ENCODE peak calls at places on chromosomes 4 and X, in seven cellular contexts. Z is stimulated activated CD4-positive, alpha-beta T cell treated with anti-CD3 and anti-CD28 coated beads, Interleukin-2, amount 100 ng/mL, for 24 hours; O is activated CD8-positive, alpha-beta memory T cell treated with anti-CD3 and anti-CD28 coated beads, Interleukin-2, amount 50 U/mL, for 4 hours; A is astrocyte of the hippocampus; F is DMS53; Q is NCI-H2081; R is fibroblast of the conjunctiva. H is an unnamed sample.

GRCh38 chrX:149539283-149540132 is 1.3 kb upstream of the EOLA1 start:
- DNase-seq in Q (peak), O (peak), R (peak), F (peak), A (peak), Z (peak), H (peak)

GRCh38 chrX:150365051-150365952 is 2.2 kb downstream of the MAMLD1 start:
- DNase-seq in A (peak), O (peak), R (peak), Z (peak), F (peak), Q (peak), H (peak)

GRCh38 chr4:79083406-79084010 is 144.3 kb upstream of the PAQR3 start:
- DNase-seq in O (no peak), A (peak), Q (no peak), R (no peak), Z (no peak), F (no peak), H (no peak)

GRCh38 chr4:87843936-87844335 is 11.2 kb downstream of the MEPE start:
- DNase-seq in A (no peak), O (no peak), Z (no peak), F (peak), R (peak), Q (no peak), H (no peak)

GRCh38 chrX:57573754-57574153 is 18.1 kb upstream of the ZXDB start:
- DNase-seq in A (peak), O (peak), F (peak), Q (no peak), R (no peak), Z (no peak), H (peak)

GRCh38 chr4:77927991-77928925 is 65.6 kb downstream of the MRPL1 start:
- DNase-seq in R (peak), F (peak), O (no peak), Q (peak), Z (no peak), A (peak), H (no peak)

GRCh38 chr4:36053931-36054330 is 190.4 kb downstream of the ARAP2 start:
- DNase-seq in Z (no peak), F (no peak), A (peak), R (no peak), O (no peak), Q (no peak), H (no peak)

GRCh38 chrX:49066690-49067089 is 7.1 kb downstream of the PRAF2 start:
- DNase-seq in O (no peak), R (no peak), A (no peak), Z (no peak), F (no peak), Q (no peak), H (no peak)

GRCh38 chrX:2664497-2664896 is 26.6 kb upstream of the CD99 start:
- DNase-seq in R (peak), O (no peak), A (no peak), Q (no peak), Z (no peak), F (no peak), H (no peak)

GRCh38 chr4:118175506-118175905 is 141.2 kb downstream of the NDST3 start:
- DNase-seq in Q (no peak), Z (no peak), R (no peak), A (no peak), O (no peak), F (no peak), H (peak)

GRCh38 chr4:184248216-184248615 is 30.5 kb upstream of the ENPP6 start:
- DNase-seq in Z (no peak), Q (no peak), O (no peak), R (no peak), A (no peak), F (no peak), H (no peak)

GRCh38 chr4:20254517-20255250 is 3.0 kb downstream of the SLIT2 start:
- DNase-seq in Q (peak), F (peak), A (peak), Z (no peak), R (no peak), O (peak), H (peak)

GRCh38 chr4:56861365-56861764 is 39.9 kb upstream of the SPINK2 start:
- DNase-seq in Q (no peak), R (no peak), O (no peak), F (peak), Z (no peak), A (peak), H (peak)

GRCh38 chr4:110087116-110087708 is 111.2 kb downstream of the ELOVL6 start:
- DNase-seq in O (no peak), A (peak), F (peak), Z (no peak), Q (peak), R (peak), H (no peak)

GRCh38 chr4:10983274-10983673 is 298.7 kb upstream of the CLNK start:
- DNase-seq in Z (no peak), A (no peak), R (no peak), Q (no peak), O (no peak), F (peak), H (peak)

GRCh38 chr4:89294583-89295244 is 12.9 kb downstream of the GPRIN3 start:
- DNase-seq in O (no peak), A (no peak), F (peak), Z (no peak), R (no peak), Q (peak), H (no peak)

GRCh38 chr4:33625762-33626161 is 2618.6 kb downstream of the ARAP2 start:
- DNase-seq in Z (no peak), F (peak), O (no peak), A (no peak), Q (peak), R (no peak), H (peak)

GRCh38 chrX:63581390-63581789 is 203.6 kb downstream of the ARHGEF9 start:
- DNase-seq in R (no peak), O (no peak), A (no peak), Q (no peak), Z (no peak), F (peak), H (peak)

GRCh38 chr4:118994030-118994429 is 105.4 kb downstream of the SYNPO2 start:
- DNase-seq in F (no peak), A (no peak), Q (no peak), Z (no peak), O (no peak), R (no peak), H (no peak)

GRCh38 chr4:123835852-123836251 is 439.3 kb downstream of the SPRY1 start:
- DNase-seq in Q (no peak), R (no peak), F (no peak), O (no peak), A (no peak), Z (no peak), H (no peak)

GRCh38 chrX:15747626-15748173 is 9.6 kb downstream of the CA5B start:
- DNase-seq in A (no peak), Q (no peak), O (no peak), F (no peak), Z (no peak), R (no peak), H (peak)

GRCh38 chr4:82542642-82543041 is 19.1 kb downstream of the TMEM150C start:
- DNase-seq in F (peak), Q (no peak), Z (no peak), R (no peak), O (no peak), A (no peak), H (no peak)

GRCh38 chrX:18899796-18900380 is 84.0 kb downstream of the PHKA2 start:
- DNase-seq in A (peak), Z (no peak), Q (no peak), R (no peak), O (no peak), F (peak), H (peak)

GRCh38 chrX:40158036-40158706 is 60.4 kb upstream of the BCOR start:
- DNase-seq in F (peak), A (peak), R (no peak), Z (no peak), Q (peak), O (peak), H (peak)

GRCh38 chrX:22300130-22300529 is 27.4 kb downstream of the CBLL2 start:
- DNase-seq in R (peak), Q (peak), Z (no peak), F (peak), A (peak), O (no peak), H (no peak)

GRCh38 chr4:85637778-85638177 is 162.8 kb downstream of the ARHGAP24 start:
- DNase-seq in O (no peak), Z (no peak), F (no peak), R (no peak), A (peak), Q (no peak), H (no peak)

GRCh38 chrX:115679460-115679859 is 118.5 kb downstream of the PLS3 start:
- DNase-seq in O (no peak), Q (peak), Z (no peak), R (peak), F (peak), A (peak), H (no peak)

GRCh38 chr4:102537280-102537679 is 36.1 kb downstream of the NFKB1 start:
- DNase-seq in A (no peak), Q (no peak), R (no peak), Z (no peak), O (no peak), F (no peak), H (no peak)

GRCh38 chr4:185846550-185847210 is 34.7 kb upstream of the SORBS2 start:
- DNase-seq in O (no peak), A (no peak), F (no peak), Z (no peak), R (no peak), Q (no peak), H (no peak)

GRCh38 chrX:103012945-103013344 is 51.0 kb downstream of the BEX1 start:
- DNase-seq in R (no peak), Z (no peak), A (no peak), Q (no peak), F (no peak), O (no peak), H (no peak)

GRCh38 chrX:107711521-107712041 is 64.0 kb downstream of the TSC22D3 start:
- DNase-seq in Z (no peak), O (no peak), A (no peak), F (no peak), Q (no peak), R (no peak), H (peak)

GRCh38 chrX:71604141-71604540 is 14.2 kb downstream of the CXCR3 start:
- DNase-seq in O (no peak), Q (no peak), A (no peak), F (no peak), R (no peak), Z (no peak), H (no peak)

GRCh38 chr4:101954975-101955678 is 164.6 kb downstream of the BANK1 start:
- DNase-seq in A (peak), Z (no peak), O (no peak), F (no peak), Q (peak), R (no peak), H (no peak)

GRCh38 chr4:137124278-137124932 is 407.9 kb downstream of the PCDH18 start:
- DNase-seq in O (no peak), F (peak), Z (no peak), R (peak), Q (peak), A (peak), H (no peak)

GRCh38 chr4:88244821-88245579 is 39.4 kb downstream of the PPM1K start:
- DNase-seq in Q (no peak), O (peak), F (no peak), R (no peak), A (no peak), Z (peak), H (no peak)

GRCh38 chrX:150088042-150088441 is 149.8 kb upstream of the EOLA2 start:
- DNase-seq in O (no peak), A (no peak), Z (no peak), F (no peak), R (no peak), Q (no peak), H (no peak)

GRCh38 chr4:81449018-81449417 is 22.7 kb downstream of the RASGEF1B start:
- DNase-seq in A (no peak), R (no peak), Z (no peak), Q (no peak), O (no peak), F (no peak), H (no peak)